ENCODE peak calls at places on chromosome 19, in eight cellular contexts. Z, G, Q, U, D, W, A and I are unnamed samples. For H3K4me1, the result is how much of the 10 kb centered on the place peaks cover.

GRCh38 chr19:44777715-44778347 is at the start of gene CBLC:
- ATAC-seq in Z (peak), G (no peak), Q (peak), U (peak), D (peak), W (peak), A (peak), I (no peak)

GRCh38 chr19:43570174-43570791 is 5.0 kb downstream of the XRCC1 start:
- ATAC-seq in Z (no peak), G (peak), Q (no peak), U (no peak), D (no peak), W (no peak), A (peak), I (no peak)

GRCh38 chr19:42627916-42628315 is 33.2 kb upstream of the CEACAM8 start:
- ATAC-seq in Z (no peak), G (no peak), Q (no peak), U (no peak), D (no peak), W (no peak), A (no peak), I (no peak)

GRCh38 chr19:34976611-34977010 is 12.6 kb upstream of the ZNF792 start:
- ATAC-seq in Z (no peak), G (no peak), Q (no peak), U (no peak), D (no peak), W (no peak), A (no peak), I (no peak)

GRCh38 chr19:35939307-35940077 is 3.3 kb downstream of the LRFN3 start:
- ATAC-seq in Z (no peak), G (no peak), Q (no peak), U (no peak), D (no peak), W (no peak), A (no peak), I (no peak)

GRCh38 chr19:33407140-33407551 is 33.6 kb downstream of the CEBPG start:
- ATAC-seq in Z (peak), G (peak), Q (no peak), U (peak), D (peak), W (no peak), A (peak), I (peak)

GRCh38 chr19:52297601-52298358 is 811 bp downstream of the ZNF480 start:
- ATAC-seq in Z (peak), G (peak), Q (no peak), U (no peak), D (peak), W (peak), A (peak), I (no peak)

GRCh38 chr19:54369082-54369691 is 4.5 kb upstream of the LAIR1 start:
- ATAC-seq in Z (peak), G (peak), Q (no peak), U (no peak), D (no peak), W (no peak), A (no peak), I (no peak)

GRCh38 chr19:13599681-13600080 is 93.4 kb upstream of the CACNA1A start:
- ATAC-seq in Z (no peak), G (no peak), Q (no peak), U (no peak), D (no peak), W (no peak), A (peak), I (no peak)

GRCh38 chr19:34461375-34462100 is 20.0 kb upstream of the WTIP start:
- ATAC-seq in Z (no peak), G (no peak), Q (no peak), U (no peak), D (no peak), W (no peak), A (no peak), I (peak)

GRCh38 chr19:40232949-40233810 is 6.7 kb upstream of the CCNP start:
- ATAC-seq in Z (peak), G (no peak), Q (peak), U (no peak), D (peak), W (peak), A (no peak), I (no peak)

GRCh38 chr19:51652266-51652665 is 5.6 kb upstream of the SIGLEC14 start:
- ATAC-seq in Z (no peak), G (no peak), Q (no peak), U (no peak), D (no peak), W (no peak), A (no peak), I (no peak)

GRCh38 chr19:34351382-34351802 is 13.6 kb upstream of the GPI start:
- ATAC-seq in Z (no peak), G (peak), Q (no peak), U (no peak), D (peak), W (no peak), A (no peak), I (no peak)

GRCh38 chr19:2532252-2533071 is 56.5 kb downstream of the GADD45B start:
- ATAC-seq in Z (no peak), G (no peak), Q (no peak), U (no peak), D (peak), W (no peak), A (no peak), I (peak)

GRCh38 chr19:39778763-39779162 is at the start of gene LEUTX:
- ATAC-seq in Z (no peak), G (peak), Q (no peak), U (no peak), D (no peak), W (no peak), A (no peak), I (no peak)

GRCh38 chr19:21749090-21749489 is 18.3 kb downstream of the ZNF100 start:
- ATAC-seq in Z (no peak), G (no peak), Q (no peak), U (no peak), D (no peak), W (no peak), A (no peak), I (no peak)

GRCh38 chr19:39277598-39277997 is 9.4 kb downstream of the IFNL2 start:
- ATAC-seq in Z (no peak), G (no peak), Q (peak), U (no peak), D (peak), W (peak), A (no peak), I (no peak)

GRCh38 chr19:2603320-2603719 is 99.2 kb downstream of the GNG7 start:
- ATAC-seq in Z (no peak), G (no peak), Q (no peak), U (no peak), D (no peak), W (no peak), A (peak), I (peak)

GRCh38 chr19:9945319-9945966 is 9.1 kb upstream of the OLFM2 start:
- ATAC-seq in Z (peak), G (no peak), Q (peak), U (peak), D (peak), W (peak), A (peak), I (peak)

GRCh38 chr19:28542394-28543243 is 670.3 kb downstream of the UQCRFS1 start:
- ATAC-seq in Z (peak), G (no peak), Q (no peak), U (no peak), D (no peak), W (no peak), A (no peak), I (no peak)

GRCh38 chr19:45668342-45668871 is 386 bp downstream of the GIPR start:
- ATAC-seq in Z (peak), G (peak), Q (no peak), U (no peak), D (no peak), W (no peak), A (no peak), I (no peak)

GRCh38 chr19:32224371-32225244 is 120.8 kb upstream of the ZNF507 start:
- ATAC-seq in Z (peak), G (peak), Q (peak), U (peak), D (peak), W (peak), A (peak), I (peak)

GRCh38 chr19:34481861-34482379 is 362 bp downstream of the WTIP start:
- ATAC-seq in Z (no peak), G (no peak), Q (no peak), U (peak), D (peak), W (peak), A (no peak), I (peak)

GRCh38 chr19:28966737-28967401 is 246.1 kb downstream of the UQCRFS1 start:
- ATAC-seq in Z (no peak), G (no peak), Q (no peak), U (no peak), D (no peak), W (no peak), A (no peak), I (no peak)

GRCh38 chr19:35966771-35967170 is 28.2 kb upstream of the SDHAF1 start:
- ATAC-seq in Z (no peak), G (no peak), Q (peak), U (no peak), D (no peak), W (no peak), A (no peak), I (no peak)

GRCh38 chr19:39865953-39866352 is 19.8 kb upstream of the FBL start:
- ATAC-seq in Z (no peak), G (no peak), Q (no peak), U (no peak), D (peak), W (no peak), A (no peak), I (no peak)

GRCh38 chr19:29965529-29965928 is 23.5 kb downstream of the URI1 start:
- ATAC-seq in Z (no peak), G (no peak), Q (no peak), U (no peak), D (no peak), W (no peak), A (no peak), I (no peak)

GRCh38 chr19:14127929-14128509 is 8.4 kb downstream of the ASF1B start:
- ATAC-seq in Z (no peak), G (peak), Q (peak), U (no peak), D (no peak), W (no peak), A (no peak), I (peak)

GRCh38 chr19:20182232-20182785 is 15.3 kb downstream of the ZNF486 start:
- ATAC-seq in Z (no peak), G (no peak), Q (no peak), U (no peak), D (no peak), W (no peak), A (no peak), I (no peak)

GRCh38 chr19:31350033-31350692 is 927 bp upstream of the TSHZ3 start:
- ATAC-seq in Z (no peak), G (no peak), Q (no peak), U (no peak), D (peak), W (no peak), A (no peak), I (peak)

GRCh38 chr19:40397568-40397906 is 7.6 kb upstream of the HIPK4 start:
- ATAC-seq in Z (no peak), G (no peak), Q (no peak), U (no peak), D (no peak), W (no peak), A (no peak), I (no peak)

GRCh38 chr19:39307233-39307821 is 11.1 kb downstream of the IFNL1 start:
- ATAC-seq in Z (no peak), G (no peak), Q (peak), U (no peak), D (peak), W (peak), A (peak), I (peak)

GRCh38 chr19:35354898-35355297 is 3.4 kb upstream of the FFAR3 start:
- ATAC-seq in Z (no peak), G (peak), Q (no peak), U (no peak), D (no peak), W (no peak), A (no peak), I (no peak)

GRCh38 chr19:1360126-1360817 is 23.4 kb upstream of the NDUFS7 start:
- ATAC-seq in Z (no peak), G (no peak), Q (no peak), U (no peak), D (no peak), W (no peak), A (no peak), I (no peak)
- H3K4me1 ChIP-seq in Z (under half), G (under half), Q (under half), U (under half), D (under half), W (under half), A (under half), I (under half)

DNA sequence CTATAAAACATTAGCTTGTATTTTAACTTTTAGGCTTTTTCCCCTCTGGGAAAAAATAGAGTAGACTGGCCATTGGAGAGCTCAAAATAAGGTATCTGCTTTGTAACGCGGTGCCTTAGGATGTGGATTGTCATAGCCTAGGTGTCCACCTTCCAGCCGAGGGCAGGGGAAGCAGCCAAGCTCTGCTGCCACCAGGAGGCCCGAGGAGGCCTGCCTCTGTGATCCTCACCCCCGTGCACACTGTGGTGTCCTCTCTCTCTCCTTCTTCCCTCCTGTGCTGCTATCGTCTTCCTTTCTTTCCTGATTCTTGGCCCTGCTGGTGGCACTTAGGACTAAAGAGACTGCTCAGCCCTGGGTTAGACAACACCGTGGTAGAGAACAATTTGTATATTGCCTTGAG is 11.3 kb downstream of the HNRNPM start:
- ATAC-seq in Z (peak), G (peak), Q (no peak), U (peak), D (no peak), W (peak), A (peak), I (no peak)
- TF ChIP-seq CTCF in Z (peak), G (no peak), Q (no peak), U (no peak), D (peak), W (peak), A (peak), I (peak)

GRCh38 chr19:18401580-18402112 is 4.2 kb upstream of the LRRC25 start:
- ATAC-seq in Z (peak), G (peak), Q (peak), U (peak), D (peak), W (peak), A (peak), I (peak)
- TF ChIP-seq POLR2AphosphoS5 in Z (no peak), G (no peak), Q (no peak), U (no peak), D (no peak), W (no peak), A (no peak), I (no peak)

GRCh38 chr19:3733549-3734309 is 25.5 kb downstream of the TJP3 start:
- ATAC-seq in Z (peak), G (no peak), Q (no peak), U (no peak), D (no peak), W (no peak), A (no peak), I (no peak)
- H3K4me1 ChIP-seq in Z (under half), G (under half), Q (under half), U (under half), D (under half), W (under half), A (under half), I (under half)

DNA sequence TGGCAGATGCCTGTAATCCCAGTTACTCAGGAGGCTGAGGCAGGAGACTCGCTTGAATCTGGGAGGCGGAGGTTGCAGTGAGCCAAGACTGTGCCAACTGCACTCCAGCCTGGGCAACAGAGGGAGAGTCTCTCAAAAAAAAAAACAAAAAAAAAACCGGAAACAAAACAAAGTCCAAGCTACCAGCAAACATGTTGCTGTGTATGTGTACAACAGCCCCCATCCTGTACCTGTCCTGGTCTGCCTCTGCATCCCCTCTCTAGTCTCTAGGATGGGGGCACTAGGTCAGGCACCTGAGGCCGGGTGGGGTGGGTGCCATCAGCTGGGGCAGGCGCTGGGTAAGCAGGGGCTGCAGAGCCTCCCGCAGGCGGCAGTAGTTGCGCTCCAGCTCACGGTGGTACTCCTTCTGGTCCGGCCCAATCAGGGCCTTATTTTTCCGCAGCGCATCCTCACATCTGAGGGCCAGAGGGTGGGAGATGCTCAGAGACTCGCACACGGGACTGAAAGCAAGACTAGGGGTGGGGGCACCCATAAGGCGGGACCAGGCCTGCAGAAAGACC is 2.8 kb upstream of the KANK2 start:
- ATAC-seq in Z (no peak), G (no peak), Q (no peak), U (no peak), D (no peak), W (no peak), A (no peak), I (no peak)
- TF ChIP-seq CTCF in Z (no peak), G (no peak), Q (no peak), U (no peak), D (no peak), W (no peak), A (no peak), I (no peak)

GRCh38 chr19:49489601-49490167 is 2.3 kb downstream of the RPL13A start:
- ATAC-seq in Z (peak), G (peak), Q (no peak), U (no peak), D (no peak), W (peak), A (no peak), I (no peak)
- TF ChIP-seq POLR2AphosphoS5 in Z (no peak), G (peak), Q (no peak), U (no peak), D (peak), W (peak), A (peak), I (no peak)

DNA sequence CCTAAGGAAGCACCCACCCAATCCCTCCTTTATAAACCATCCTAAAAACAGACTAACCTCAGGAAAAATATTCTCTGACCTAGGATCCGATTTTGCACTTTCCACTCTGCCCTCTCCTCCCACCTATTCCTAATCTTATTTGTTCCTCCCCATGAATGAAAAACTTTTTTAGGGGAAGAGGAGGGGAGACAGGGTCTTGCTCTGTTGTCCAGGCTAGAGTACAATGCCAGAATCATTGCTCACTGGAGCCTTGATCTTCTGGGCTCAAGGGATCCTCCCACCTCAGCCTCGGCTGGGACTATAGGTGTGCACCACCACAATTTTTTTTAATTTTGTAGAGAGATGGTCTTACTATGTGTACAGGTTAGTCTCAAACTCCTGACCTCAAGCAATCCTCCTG is 4.4 kb downstream of the ZNF564 start:
- ATAC-seq in Z (no peak), G (no peak), Q (no peak), U (no peak), D (no peak), W (no peak), A (no peak), I (no peak)
- H3K4me1 ChIP-seq in Z (under half), G (under half), Q (under half), U (under half), D (under half), W (under half), A (under half), I (under half)

GRCh38 chr19:58409010-58409790 is 751 bp downstream of the ZNF584 start:
- ATAC-seq in Z (peak), G (peak), Q (peak), U (peak), D (peak), W (peak), A (peak), I (no peak)
- TF ChIP-seq CTCF in Z (no peak), G (no peak), Q (no peak), U (no peak), D (no peak), W (peak), A (no peak), I (no peak)

DNA sequence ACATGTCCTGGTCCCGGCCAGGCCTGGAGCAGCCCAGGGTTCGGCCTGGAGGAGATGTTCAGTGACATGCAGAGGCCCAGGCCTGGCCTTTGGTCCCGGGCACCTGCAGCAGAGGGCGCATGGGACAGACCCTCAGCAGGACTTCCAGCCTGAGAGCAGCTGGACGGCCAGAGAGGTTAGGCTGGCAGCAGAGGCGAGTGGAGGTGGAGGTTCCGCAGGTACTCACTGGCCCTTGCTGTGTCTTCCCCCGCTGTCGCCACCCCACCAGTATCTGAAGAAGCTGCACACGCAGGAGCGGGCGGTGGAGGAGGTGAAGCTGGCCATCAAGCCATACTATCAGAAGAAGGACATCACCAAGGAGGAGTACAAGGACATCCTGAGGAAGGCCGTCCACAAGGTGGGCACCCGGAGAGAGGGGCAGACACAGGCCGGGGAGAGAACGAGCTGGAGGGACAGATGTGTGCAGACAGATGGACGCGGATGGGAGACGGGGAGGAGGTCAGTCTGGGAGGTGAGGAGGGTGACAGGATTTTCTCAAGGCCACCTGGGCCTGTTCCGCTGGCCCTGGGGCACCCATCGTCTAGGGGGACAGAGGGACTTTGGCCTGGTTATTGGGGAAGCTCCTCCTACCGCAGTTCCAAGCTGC is 8.0 kb downstream of the IRF3 start:
- ATAC-seq in Z (no peak), G (no peak), Q (no peak), U (no peak), D (no peak), W (no peak), A (no peak), I (no peak)
- TF ChIP-seq POLR2AphosphoS5 in Z (no peak), G (no peak), Q (no peak), U (no peak), D (no peak), W (no peak), A (no peak), I (no peak)